ENCODE peak calls at places on chromosomes 3 and 15, in eight cellular contexts. H is HCT116; T is NT2/D1; X is stimulated activated CD8-positive, alpha-beta memory T cell treated with anti-CD3 and anti-CD28 coated beads, Interleukin-15, amount 100 ng/mL, for 1 hour; M is GM10248; D is fibroblast of mammary gland; Q is HT1080; L is HL-60. S is an unnamed sample.

GRCh38 chr15:40235201-40235890 is 3.5 kb upstream of the PAK6 start:
- DNase-seq in H (no peak), T (no peak), X (no peak), M (peak), D (no peak), Q (no peak), L (peak), S (no peak)

GRCh38 chr3:196650740-196651311 is 11.3 kb downstream of the NRROS start:
- DNase-seq in H (no peak), T (no peak), X (no peak), M (no peak), D (peak), Q (peak), L (peak), S (no peak)

GRCh38 chr3:159605101-159605500 is 383.5 kb upstream of the IL12A start:
- DNase-seq in H (no peak), T (no peak), X (no peak), M (no peak), D (no peak), Q (no peak), L (no peak), S (no peak)

GRCh38 chr15:20106026-20106425 is 435.6 kb downstream of the GOLGA6L6 start:
- DNase-seq in H (no peak), T (no peak), X (no peak), M (no peak), D (no peak), Q (peak), L (no peak), S (no peak)

GRCh38 chr3:94249491-94250079 is 186.7 kb downstream of the NSUN3 start:
- DNase-seq in H (peak), T (peak), X (peak), M (peak), D (peak), Q (peak), L (peak), S (no peak)

GRCh38 chr3:48268381-48268935 is 27.6 kb downstream of the ZNF589 start:
- DNase-seq in H (no peak), T (no peak), X (peak), M (no peak), D (peak), Q (no peak), L (no peak), S (no peak)

GRCh38 chr15:38886315-38887163 is 321.9 kb upstream of the RASGRP1 start:
- DNase-seq in H (no peak), T (no peak), X (no peak), M (no peak), D (peak), Q (peak), L (no peak), S (no peak)

GRCh38 chr3:196555295-196555694 is 13.1 kb downstream of the WDR53 start:
- DNase-seq in H (no peak), T (no peak), X (no peak), M (no peak), D (no peak), Q (no peak), L (no peak), S (no peak)

GRCh38 chr15:57364282-57365007 is 11.9 kb upstream of the CGNL1 start:
- DNase-seq in H (no peak), T (no peak), X (no peak), M (no peak), D (no peak), Q (no peak), L (peak), S (no peak)

GRCh38 chr15:43225201-43225949 is 4.6 kb upstream of the EPB42 start:
- DNase-seq in H (peak), T (no peak), X (peak), M (peak), D (peak), Q (peak), L (peak), S (peak)

GRCh38 chr3:134084230-134084950 is 54.7 kb upstream of the SLCO2A1 start:
- DNase-seq in H (no peak), T (no peak), X (no peak), M (no peak), D (no peak), Q (no peak), L (no peak), S (no peak)